ENCODE peak calls at places on chromosomes 13 and 19, in seven cellular contexts. S is stomach, H is tibial nerve, W is sigmoid colon, Q is transverse colon, E is A549, T is K562. J is an unnamed sample.

GRCh38 chr19:2049741-2050348 is 1.2 kb downstream of the MKNK2 start:
- DNase-seq in W (peak; percentile 95), H (peak; percentile 80), E (peak; percentile 76), T (peak; percentile 62), S (peak; percentile 91), Q (peak; percentile 90), J (no peak)

GRCh38 chr19:55703790-55704215 is 28.8 kb downstream of the EPN1 start:
- DNase-seq in W (no peak), Q (peak; percentile 69), E (peak; percentile 41), H (no peak), T (peak; percentile 69), S (peak; percentile 72), J (no peak)

GRCh38 chr13:47005761-47006414 is 109.0 kb upstream of the HTR2A start:
- DNase-seq in W (no peak), H (no peak), Q (no peak), S (no peak), T (no peak), E (no peak), J (no peak)

GRCh38 chr13:29888306-29888705 is 37.9 kb upstream of the UBL3 start:
- DNase-seq in T (no peak), H (no peak), E (no peak), W (no peak), S (no peak), Q (no peak), J (peak; percentile 55)

GRCh38 chr13:113951246-113951999 is 22.5 kb downstream of the C13orf46 start:
- DNase-seq in S (peak; percentile 92), Q (peak; percentile 91), H (peak; percentile 85), E (peak; percentile 63), W (peak; percentile 93), T (peak; percentile 81), J (peak; percentile 96)

GRCh38 chr19:35295792-35296462 is 4.0 kb downstream of the MAG start:
- DNase-seq in T (peak; percentile 63), Q (peak; percentile 16), E (no peak), H (no peak), S (no peak), W (no peak), J (no peak)

GRCh38 chr13:105346141-105346766 is 1189.2 kb downstream of the EFNB2 start:
- DNase-seq in T (no peak), E (peak; percentile 33), H (no peak), S (no peak), W (no peak), Q (no peak), J (no peak)

GRCh38 chr13:21008026-21008425 is 53.4 kb downstream of the LATS2 start:
- DNase-seq in E (no peak), S (no peak), T (no peak), H (no peak), Q (no peak), W (peak; percentile 59), J (no peak)

GRCh38 chr19:47601180-47601904 is 7.6 kb upstream of the BICRA start:
- DNase-seq in T (peak; percentile 26), Q (peak; percentile 84), W (no peak), H (no peak), S (peak; percentile 50), E (no peak), J (no peak)

GRCh38 chr19:42132030-42132628 is at the start of gene POU2F2:
- DNase-seq in H (no peak), W (no peak), Q (peak; percentile 81), E (no peak), T (peak; percentile 19), S (peak; percentile 54), J (no peak)

GRCh38 chr19:19587776-19588175 is 30.7 kb downstream of the PBX4 start:
- DNase-seq in Q (no peak), E (no peak), S (no peak), W (no peak), T (no peak), H (no peak), J (no peak)

GRCh38 chr13:26025196-26025595 is 26.6 kb downstream of the SHISA2 start:
- DNase-seq in H (no peak), Q (no peak), W (no peak), S (no peak), E (no peak), T (no peak), J (no peak)

GRCh38 chr13:29810145-29810742 is 40.2 kb downstream of the UBL3 start:
- DNase-seq in E (no peak), W (no peak), Q (no peak), H (no peak), S (no peak), T (no peak), J (no peak)

GRCh38 chr13:37386276-37386675 is 212.3 kb downstream of the POSTN start:
- DNase-seq in E (no peak), S (no peak), Q (no peak), T (no peak), W (no peak), H (no peak), J (no peak)

DNA sequence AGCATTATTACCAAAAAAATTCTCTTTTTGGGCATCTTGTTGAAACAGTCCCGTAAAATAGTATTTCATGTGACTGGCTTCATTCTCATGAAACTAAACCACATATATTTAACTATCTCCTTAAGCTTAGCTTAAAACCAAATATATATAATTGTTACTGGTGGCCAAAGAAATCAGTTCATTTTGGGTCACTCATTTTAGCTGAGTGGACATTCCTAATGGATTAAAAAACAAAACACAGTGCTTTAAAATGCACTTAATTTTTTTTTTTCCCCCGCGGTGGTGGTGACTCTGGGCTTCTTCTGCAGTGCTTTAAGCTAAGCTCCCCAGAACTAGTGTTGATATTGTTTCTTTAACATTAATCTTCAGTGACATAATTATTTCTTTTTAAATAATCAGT is 540.1 kb downstream of the GPC6 start:
- DNase-seq in E (no peak), Q (no peak), T (no peak), H (no peak), S (no peak), W (no peak), J (no peak)
- TF ChIP-seq EP300 in E (no peak), Q (no peak), T (no peak), H (no peak), S (no peak), W (no peak), J (no peak)

GRCh38 chr19:963401-964022 is 20.6 kb upstream of the WDR18 start:
- DNase-seq in E (no peak), T (no peak), W (no peak), H (no peak), Q (no peak), S (no peak), J (no peak)
- H3K27ac ChIP-seq in E (no peak overlapping the region), T (no peak overlapping the region), W (no peak overlapping the region), H (no peak overlapping the region), Q (no peak overlapping the region), S (no peak overlapping the region), J (no peak overlapping the region)

DNA sequence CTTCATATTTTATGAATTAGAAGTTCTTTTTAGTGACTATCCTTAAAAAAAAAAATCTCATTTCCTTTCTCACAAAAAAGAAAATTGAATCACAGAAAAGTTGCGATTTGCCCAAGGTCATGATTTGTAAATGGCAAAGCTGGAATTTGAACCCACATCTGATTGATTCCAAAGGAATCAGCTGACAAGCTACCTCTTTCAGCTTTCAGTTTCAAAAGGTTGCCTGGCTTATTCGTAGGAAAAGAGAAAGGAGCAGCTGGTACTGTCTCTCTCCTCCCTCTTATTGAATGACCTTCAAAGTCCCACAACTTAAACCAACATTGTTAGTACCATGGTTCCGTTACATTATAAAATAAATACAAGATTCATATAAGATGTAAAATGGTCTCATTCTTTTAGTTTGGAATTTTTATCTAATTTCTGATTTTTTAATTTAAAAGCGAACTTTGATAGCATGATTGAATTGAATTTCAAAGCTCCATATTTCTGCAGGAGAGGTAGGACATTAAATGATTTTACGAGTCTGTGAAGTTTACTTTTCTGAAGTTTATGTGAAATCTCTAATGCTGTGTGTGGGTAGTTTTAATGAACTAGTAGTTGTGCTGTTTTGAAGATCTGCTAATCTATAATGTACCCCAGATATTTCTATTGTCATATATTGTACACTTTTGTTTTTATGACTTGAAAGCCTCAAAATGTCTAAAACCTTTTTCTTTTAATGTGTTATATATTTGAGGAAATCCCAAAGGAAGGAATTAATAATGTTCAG is 18.5 kb upstream of the KCTD4 start:
- DNase-seq in H (no peak), Q (no peak), E (peak; percentile 9), S (no peak), T (no peak), W (no peak), J (no peak)
- H3K4me3 ChIP-seq in H (no peak overlapping the region), Q (no peak overlapping the region), E (peak overlapping the region; percentile 14), S (no peak overlapping the region), T (no peak overlapping the region), W (no peak overlapping the region), J (no peak overlapping the region)

GRCh38 chr19:57477191-57478008 is at the start of gene ZNF772:
- DNase-seq in T (peak; percentile 79), H (peak; percentile 47), W (peak; percentile 94), Q (peak; percentile 86), S (peak; percentile 91), E (peak; percentile 96), J (peak; percentile 97)
- TF ChIP-seq EP300 in T (no peak), H (no peak), W (no peak), Q (no peak), S (no peak), E (no peak), J (no peak)

GRCh38 chr13:97238883-97239282 is 16.8 kb downstream of the MBNL2 start:
- DNase-seq in E (no peak), S (no peak), Q (no peak), H (no peak), W (no peak), T (no peak), J (no peak)
- H3K27ac ChIP-seq in E (peak overlapping the region; percentile 32), S (no peak overlapping the region), Q (peak overlapping the region; percentile 41), H (peak overlapping the region; percentile 86), W (peak overlapping the region; percentile 82), T (no peak overlapping the region), J (peak overlapping the region; percentile 77)

DNA sequence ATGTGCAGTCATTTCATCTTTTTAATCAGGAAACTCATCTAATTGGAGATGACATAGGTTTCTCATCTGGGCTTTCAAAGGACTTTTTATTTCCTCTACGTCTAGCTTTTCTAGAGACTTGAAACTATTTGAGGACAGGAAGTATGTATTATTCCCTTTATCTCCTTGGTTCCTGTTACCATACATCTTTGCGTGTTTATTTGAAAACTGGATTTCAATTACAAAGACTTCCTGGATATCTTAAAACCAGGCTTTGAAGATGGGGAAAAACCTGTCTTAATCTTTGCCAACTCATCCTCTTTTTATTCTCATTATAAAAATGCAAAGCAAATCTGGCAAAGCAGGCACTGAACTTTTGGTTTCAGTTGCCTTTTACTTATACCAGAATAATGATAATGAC is 130.5 kb downstream of the LMO7 start:
- DNase-seq in H (no peak), S (no peak), E (no peak), Q (no peak), W (no peak), T (no peak), J (no peak)
- H3K4me3 ChIP-seq in H (no peak overlapping the region), S (no peak overlapping the region), E (no peak overlapping the region), Q (no peak overlapping the region), W (no peak overlapping the region), T (no peak overlapping the region), J (no peak overlapping the region)